ENCODE peak calls at places on chromosomes 1 and 21, in eight cellular contexts. S, Y, M, R, A, L, X and F are unnamed samples.

GRCh38 chr1:3314561-3315271 is 139.7 kb upstream of the ARHGEF16 start:
- DNase-seq in S (no peak), R (no peak), A (no peak), Y (no peak), X (no peak), L (no peak), M (no peak), F (no peak)

GRCh38 chr1:7967206-7967605 is 5.7 kb downstream of the PARK7 start:
- DNase-seq in R (no peak), S (no peak), L (no peak), X (no peak), M (peak), Y (no peak), A (no peak), F (no peak)

GRCh38 chr21:29185633-29186032 is 55.2 kb downstream of the MAP3K7CL start:
- DNase-seq in R (no peak), X (no peak), A (no peak), L (no peak), M (no peak), Y (no peak), S (no peak), F (no peak)

GRCh38 chr1:7266561-7266960 is 481.3 kb downstream of the CAMTA1 start:
- DNase-seq in L (no peak), A (no peak), M (no peak), Y (no peak), S (no peak), R (no peak), X (no peak), F (no peak)

GRCh38 chr1:234173968-234174367 is 199.3 kb upstream of the COA6 start:
- DNase-seq in Y (no peak), X (no peak), L (no peak), R (no peak), S (no peak), A (no peak), M (no peak), F (no peak)

GRCh38 chr1:204867666-204868339 is 2.9 kb upstream of the NFASC start:
- DNase-seq in R (no peak), Y (no peak), M (no peak), A (no peak), S (peak), L (no peak), X (no peak), F (no peak)

GRCh38 chr1:161092621-161093028 is 3.3 kb upstream of the NECTIN4 start:
- DNase-seq in R (peak), X (no peak), M (no peak), L (peak), S (no peak), A (no peak), Y (no peak), F (peak)

GRCh38 chr1:6298940-6299465 is 38.1 kb upstream of the GPR153 start:
- DNase-seq in A (no peak), S (no peak), L (no peak), X (no peak), Y (no peak), R (no peak), M (no peak), F (no peak)

GRCh38 chr1:208107817-208108608 is 136.2 kb downstream of the PLXNA2 start:
- DNase-seq in A (no peak), L (no peak), X (peak), M (no peak), Y (no peak), R (peak), S (no peak), F (peak)